ENCODE peak calls at places on chromosome 1, in five cellular contexts. One of them, this sample, is unnamed.

GRCh38 chr1:75632350-75632949 is 21.5 kb upstream of the SLC44A5 start:
- DNase-seq in posterior cingulate gyrus: no peak
- DNase-seq in HTR-8/SVneo: no peak
- DNase-seq in RWPE1: peak
- DNase-seq in left ventricle myocardium inferior: no peak
- DNase-seq in this sample: peak

GRCh38 chr1:39525366-39526165 is 34.1 kb downstream of the BMP8A start:
- DNase-seq in RWPE1: no peak
- DNase-seq in left ventricle myocardium inferior: no peak
- DNase-seq in posterior cingulate gyrus: no peak
- DNase-seq in HTR-8/SVneo: no peak
- DNase-seq in this sample: no peak

GRCh38 chr1:34792424-34792823 is 375 bp upstream of the GJA4 start:
- DNase-seq in left ventricle myocardium inferior: no peak
- DNase-seq in RWPE1: no peak
- DNase-seq in HTR-8/SVneo: no peak
- DNase-seq in posterior cingulate gyrus: no peak
- DNase-seq in this sample: no peak

GRCh38 chr1:3668585-3669300 is 16.4 kb downstream of the TP73 start:
- DNase-seq in HTR-8/SVneo: no peak
- DNase-seq in left ventricle myocardium inferior: peak
- DNase-seq in posterior cingulate gyrus: peak
- DNase-seq in RWPE1: no peak
- DNase-seq in this sample: peak

GRCh38 chr1:20237646-20238045 is 51.3 kb upstream of the PLA2G2C start:
- DNase-seq in posterior cingulate gyrus: no peak
- DNase-seq in left ventricle myocardium inferior: no peak
- DNase-seq in HTR-8/SVneo: no peak
- DNase-seq in RWPE1: no peak
- DNase-seq in this sample: no peak

GRCh38 chr1:201488817-201489581 is 17.9 kb downstream of the CSRP1 start:
- DNase-seq in RWPE1: peak
- DNase-seq in posterior cingulate gyrus: no peak
- DNase-seq in HTR-8/SVneo: peak
- DNase-seq in left ventricle myocardium inferior: peak
- DNase-seq in this sample: no peak

GRCh38 chr1:25996966-25997758 is 701 bp downstream of the PAFAH2 start:
- DNase-seq in posterior cingulate gyrus: no peak
- DNase-seq in left ventricle myocardium inferior: no peak
- DNase-seq in HTR-8/SVneo: no peak
- DNase-seq in RWPE1: no peak
- DNase-seq in this sample: peak

GRCh38 chr1:3463408-3463811 is 8.9 kb downstream of the ARHGEF16 start:
- DNase-seq in left ventricle myocardium inferior: no peak
- DNase-seq in HTR-8/SVneo: no peak
- DNase-seq in RWPE1: no peak
- DNase-seq in posterior cingulate gyrus: peak
- DNase-seq in this sample: no peak

GRCh38 chr1:220551718-220552117 is 23.8 kb downstream of the MARK1 start:
- DNase-seq in left ventricle myocardium inferior: no peak
- DNase-seq in posterior cingulate gyrus: no peak
- DNase-seq in HTR-8/SVneo: no peak
- DNase-seq in RWPE1: no peak
- DNase-seq in this sample: no peak

GRCh38 chr1:161132410-161133219 is at the start of gene DEDD:
- DNase-seq in HTR-8/SVneo: peak
- DNase-seq in posterior cingulate gyrus: peak
- DNase-seq in RWPE1: peak
- DNase-seq in left ventricle myocardium inferior: peak
- DNase-seq in this sample: peak

This sample was measured in AML-193.